ENCODE peak calls at places on chromosomes 2 and 18, in nine cellular contexts. One of them, this sample, is unnamed.

GRCh38 chr2:136611451-136611850 is 153.9 kb upstream of the THSD7B start:
- DNase-seq in right lobe of liver: no peak
- DNase-seq in WTC11: no peak
- DNase-seq in stimulated activated CD4-positive, alpha-beta T cell treated with anti-CD3 and anti-CD28 coated beads, Interleukin-1b, Interleukin-23, amount 100 ng/mL, for 24 hours: no peak
- DNase-seq in NCI-H146: no peak
- DNase-seq in breast epithelium: no peak
- DNase-seq in upper lobe of right lung: no peak
- DNase-seq in ELR: no peak
- DNase-seq in adrenal gland: no peak
- DNase-seq in this sample: no peak

GRCh38 chr2:148812306-148812705 is 62.7 kb upstream of the KIF5C start:
- DNase-seq in NCI-H146: no peak
- DNase-seq in upper lobe of right lung: no peak
- DNase-seq in stimulated activated CD4-positive, alpha-beta T cell treated with anti-CD3 and anti-CD28 coated beads, Interleukin-1b, Interleukin-23, amount 100 ng/mL, for 24 hours: no peak
- DNase-seq in WTC11: no peak
- DNase-seq in breast epithelium: no peak
- DNase-seq in right lobe of liver: no peak
- DNase-seq in adrenal gland: peak
- DNase-seq in ELR: no peak
- DNase-seq in this sample: peak

GRCh38 chr2:180478883-180479282 is 471.8 kb upstream of the CWC22 start:
- DNase-seq in right lobe of liver: no peak
- DNase-seq in adrenal gland: no peak
- DNase-seq in WTC11: no peak
- DNase-seq in ELR: peak
- DNase-seq in breast epithelium: no peak
- DNase-seq in NCI-H146: no peak
- DNase-seq in stimulated activated CD4-positive, alpha-beta T cell treated with anti-CD3 and anti-CD28 coated beads, Interleukin-1b, Interleukin-23, amount 100 ng/mL, for 24 hours: no peak
- DNase-seq in upper lobe of right lung: no peak
- DNase-seq in this sample: peak

GRCh38 chr2:235463893-235464292 is 29.9 kb upstream of the AGAP1 start:
- DNase-seq in NCI-H146: no peak
- DNase-seq in WTC11: no peak
- DNase-seq in adrenal gland: peak
- DNase-seq in stimulated activated CD4-positive, alpha-beta T cell treated with anti-CD3 and anti-CD28 coated beads, Interleukin-1b, Interleukin-23, amount 100 ng/mL, for 24 hours: no peak
- DNase-seq in ELR: no peak
- DNase-seq in right lobe of liver: no peak
- DNase-seq in breast epithelium: no peak
- DNase-seq in upper lobe of right lung: peak
- DNase-seq in this sample: no peak

GRCh38 chr18:31857516-31858106 is 85.3 kb downstream of the TRAPPC8 start:
- DNase-seq in adrenal gland: no peak
- DNase-seq in stimulated activated CD4-positive, alpha-beta T cell treated with anti-CD3 and anti-CD28 coated beads, Interleukin-1b, Interleukin-23, amount 100 ng/mL, for 24 hours: no peak
- DNase-seq in breast epithelium: no peak
- DNase-seq in NCI-H146: no peak
- DNase-seq in right lobe of liver: no peak
- DNase-seq in WTC11: no peak
- DNase-seq in ELR: no peak
- DNase-seq in upper lobe of right lung: no peak
- DNase-seq in this sample: no peak

GRCh38 chr2:108194409-108195132 is 45.2 kb upstream of the SULT1C3 start:
- DNase-seq in right lobe of liver: no peak
- DNase-seq in breast epithelium: no peak
- DNase-seq in upper lobe of right lung: no peak
- DNase-seq in WTC11: no peak
- DNase-seq in adrenal gland: no peak
- DNase-seq in ELR: peak
- DNase-seq in NCI-H146: peak
- DNase-seq in stimulated activated CD4-positive, alpha-beta T cell treated with anti-CD3 and anti-CD28 coated beads, Interleukin-1b, Interleukin-23, amount 100 ng/mL, for 24 hours: no peak
- DNase-seq in this sample: peak

GRCh38 chr2:188297983-188298382 is 6.3 kb downstream of the GULP1 start:
- DNase-seq in breast epithelium: no peak
- DNase-seq in upper lobe of right lung: no peak
- DNase-seq in right lobe of liver: no peak
- DNase-seq in adrenal gland: no peak
- DNase-seq in stimulated activated CD4-positive, alpha-beta T cell treated with anti-CD3 and anti-CD28 coated beads, Interleukin-1b, Interleukin-23, amount 100 ng/mL, for 24 hours: no peak
- DNase-seq in ELR: no peak
- DNase-seq in WTC11: no peak
- DNase-seq in NCI-H146: no peak
- DNase-seq in this sample: no peak

GRCh38 chr18:676069-676468 is 18.6 kb downstream of the TYMS start:
- DNase-seq in stimulated activated CD4-positive, alpha-beta T cell treated with anti-CD3 and anti-CD28 coated beads, Interleukin-1b, Interleukin-23, amount 100 ng/mL, for 24 hours: no peak
- DNase-seq in WTC11: no peak
- DNase-seq in adrenal gland: no peak
- DNase-seq in ELR: no peak
- DNase-seq in NCI-H146: no peak
- DNase-seq in breast epithelium: no peak
- DNase-seq in right lobe of liver: no peak
- DNase-seq in upper lobe of right lung: no peak
- DNase-seq in this sample: no peak

GRCh38 chr2:193463016-193463415 is 1268.3 kb upstream of the TMEFF2 start:
- DNase-seq in right lobe of liver: no peak
- DNase-seq in WTC11: no peak
- DNase-seq in upper lobe of right lung: no peak
- DNase-seq in NCI-H146: no peak
- DNase-seq in ELR: no peak
- DNase-seq in adrenal gland: no peak
- DNase-seq in breast epithelium: no peak
- DNase-seq in stimulated activated CD4-positive, alpha-beta T cell treated with anti-CD3 and anti-CD28 coated beads, Interleukin-1b, Interleukin-23, amount 100 ng/mL, for 24 hours: no peak
- DNase-seq in this sample: peak

GRCh38 chr2:120915670-120916069 is 180.0 kb downstream of the GLI2 start:
- DNase-seq in right lobe of liver: no peak
- DNase-seq in ELR: no peak
- DNase-seq in NCI-H146: no peak
- DNase-seq in upper lobe of right lung: no peak
- DNase-seq in breast epithelium: no peak
- DNase-seq in adrenal gland: no peak
- DNase-seq in stimulated activated CD4-positive, alpha-beta T cell treated with anti-CD3 and anti-CD28 coated beads, Interleukin-1b, Interleukin-23, amount 100 ng/mL, for 24 hours: no peak
- DNase-seq in WTC11: no peak
- DNase-seq in this sample: no peak

GRCh38 chr2:16625201-16625729 is 40.4 kb downstream of the CYRIA start:
- DNase-seq in upper lobe of right lung: peak
- DNase-seq in adrenal gland: peak
- DNase-seq in right lobe of liver: no peak
- DNase-seq in WTC11: no peak
- DNase-seq in ELR: no peak
- DNase-seq in stimulated activated CD4-positive, alpha-beta T cell treated with anti-CD3 and anti-CD28 coated beads, Interleukin-1b, Interleukin-23, amount 100 ng/mL, for 24 hours: no peak
- DNase-seq in NCI-H146: peak
- DNase-seq in breast epithelium: no peak
- DNase-seq in this sample: no peak

GRCh38 chr18:60019463-60019840 is 119.7 kb downstream of the PMAIP1 start:
- DNase-seq in breast epithelium: no peak
- DNase-seq in right lobe of liver: no peak
- DNase-seq in NCI-H146: no peak
- DNase-seq in WTC11: no peak
- DNase-seq in stimulated activated CD4-positive, alpha-beta T cell treated with anti-CD3 and anti-CD28 coated beads, Interleukin-1b, Interleukin-23, amount 100 ng/mL, for 24 hours: no peak
- DNase-seq in adrenal gland: no peak
- DNase-seq in ELR: peak
- DNase-seq in upper lobe of right lung: no peak
- DNase-seq in this sample: peak

GRCh38 chr2:219459460-219460311 is 25.0 kb downstream of the SPEG start:
- DNase-seq in NCI-H146: peak
- DNase-seq in adrenal gland: peak
- DNase-seq in breast epithelium: no peak
- DNase-seq in ELR: peak
- DNase-seq in WTC11: peak
- DNase-seq in right lobe of liver: peak
- DNase-seq in stimulated activated CD4-positive, alpha-beta T cell treated with anti-CD3 and anti-CD28 coated beads, Interleukin-1b, Interleukin-23, amount 100 ng/mL, for 24 hours: peak
- DNase-seq in upper lobe of right lung: no peak
- DNase-seq in this sample: peak

GRCh38 chr18:44093253-44093652 is 587.4 kb upstream of the SETBP1 start:
- DNase-seq in right lobe of liver: no peak
- DNase-seq in ELR: no peak
- DNase-seq in adrenal gland: no peak
- DNase-seq in upper lobe of right lung: no peak
- DNase-seq in breast epithelium: no peak
- DNase-seq in NCI-H146: no peak
- DNase-seq in stimulated activated CD4-positive, alpha-beta T cell treated with anti-CD3 and anti-CD28 coated beads, Interleukin-1b, Interleukin-23, amount 100 ng/mL, for 24 hours: no peak
- DNase-seq in WTC11: no peak
- DNase-seq in this sample: no peak

GRCh38 chr2:164954186-164954585 is 1.1 kb downstream of the SLC38A11 start:
- DNase-seq in breast epithelium: no peak
- DNase-seq in ELR: peak
- DNase-seq in adrenal gland: no peak
- DNase-seq in WTC11: no peak
- DNase-seq in stimulated activated CD4-positive, alpha-beta T cell treated with anti-CD3 and anti-CD28 coated beads, Interleukin-1b, Interleukin-23, amount 100 ng/mL, for 24 hours: no peak
- DNase-seq in upper lobe of right lung: no peak
- DNase-seq in right lobe of liver: no peak
- DNase-seq in NCI-H146: no peak
- DNase-seq in this sample: no peak

GRCh38 chr2:107215764-107216398 is 329.9 kb upstream of the ST6GAL2 start:
- DNase-seq in right lobe of liver: no peak
- DNase-seq in breast epithelium: no peak
- DNase-seq in WTC11: no peak
- DNase-seq in stimulated activated CD4-positive, alpha-beta T cell treated with anti-CD3 and anti-CD28 coated beads, Interleukin-1b, Interleukin-23, amount 100 ng/mL, for 24 hours: no peak
- DNase-seq in NCI-H146: no peak
- DNase-seq in adrenal gland: no peak
- DNase-seq in upper lobe of right lung: no peak
- DNase-seq in ELR: no peak
- DNase-seq in this sample: no peak